ENCODE peak calls at places on chromosome 1, in five cellular contexts. L is fibroblast of mammary gland, F is WTC11, E is ovary, P is neural crest cell. Z is an unnamed sample.
A peak's percentile ranks its signal among the peaks of the same experiment; 100 is the strongest.

GRCh38 chr1:24385160-24385939 is 28.2 kb downstream of the STPG1 start:
- DNase-seq in L (no peak), F (peak; percentile 75), E (no peak), P (no peak), Z (peak; percentile 21)

GRCh38 chr1:19596065-19596718 is 47.9 kb upstream of the NBL1 start:
- DNase-seq in P (no peak), F (peak; percentile 14), E (no peak), L (no peak), Z (peak; percentile 25)

GRCh38 chr1:222161676-222162075 is 386.2 kb downstream of the HHIPL2 start:
- DNase-seq in E (no peak), P (no peak), F (no peak), L (peak; percentile 34), Z (no peak)

GRCh38 chr1:181423301-181423918 is 59.9 kb upstream of the CACNA1E start:
- DNase-seq in E (no peak), F (peak; percentile 67), P (peak; percentile 37), L (peak; percentile 38), Z (peak; percentile 53)

GRCh38 chr1:231211005-231211857 is 29.8 kb upstream of the GNPAT start:
- DNase-seq in F (peak; percentile 97), E (peak; percentile 75), L (peak; percentile 51), P (peak; percentile 93), Z (peak; percentile 44)

GRCh38 chr1:219812491-219813221 is 115.7 kb downstream of the SLC30A10 start:
- DNase-seq in E (peak; percentile 25), F (peak; percentile 51), P (peak; percentile 47), L (peak; percentile 77), Z (peak; percentile 67)

GRCh38 chr1:153791856-153792253 is 16.6 kb downstream of the SLC27A3 start:
- DNase-seq in L (peak; percentile 76), P (no peak), F (no peak), E (no peak), Z (peak; percentile 41)

GRCh38 chr1:55428944-55429931 is 214.1 kb upstream of the USP24 start:
- DNase-seq in F (no peak), P (no peak), L (peak; percentile 99), E (peak; percentile 43), Z (peak; percentile 98)

GRCh38 chr1:78176448-78176847 is 130.7 kb downstream of the GIPC2 start:
- DNase-seq in P (no peak), L (peak; percentile 94), E (no peak), F (no peak), Z (peak; percentile 75)

GRCh38 chr1:4963251-4963650 is 308.8 kb downstream of the AJAP1 start:
- DNase-seq in L (peak; percentile 6), P (no peak), E (no peak), F (no peak), Z (no peak)

GRCh38 chr1:44641126-44642102 is 32.9 kb downstream of the TMEM53 start:
- DNase-seq in F (no peak), L (no peak), P (no peak), E (no peak), Z (no peak)

GRCh38 chr1:245645406-245645805 is 490.6 kb downstream of the KIF26B start:
- DNase-seq in P (no peak), L (no peak), E (no peak), F (no peak), Z (no peak)

GRCh38 chr1:199550384-199551067 is 477.0 kb upstream of the NR5A2 start:
- DNase-seq in P (no peak), F (no peak), E (no peak), L (peak; percentile 14), Z (no peak)

GRCh38 chr1:183385746-183386145 is 32.4 kb downstream of the NMNAT2 start:
- DNase-seq in L (peak; percentile 4), P (no peak), F (no peak), E (no peak), Z (no peak)

GRCh38 chr1:61079276-61079897 is 3.0 kb upstream of the NFIA start:
- DNase-seq in E (no peak), L (no peak), F (no peak), P (no peak), Z (no peak)

GRCh38 chr1:61080408-61081134 is 1.8 kb upstream of the NFIA start:
- DNase-seq in P (no peak), F (no peak), L (no peak), E (no peak), Z (no peak)

GRCh38 chr1:61081135-61081636 is 1.2 kb upstream of the NFIA start:
- DNase-seq in L (no peak), E (no peak), P (no peak), F (no peak), Z (no peak)

GRCh38 chr1:61078611-61079010 is 3.8 kb upstream of the NFIA start:
- DNase-seq in L (no peak), F (no peak), P (no peak), E (no peak), Z (no peak)

DNA sequence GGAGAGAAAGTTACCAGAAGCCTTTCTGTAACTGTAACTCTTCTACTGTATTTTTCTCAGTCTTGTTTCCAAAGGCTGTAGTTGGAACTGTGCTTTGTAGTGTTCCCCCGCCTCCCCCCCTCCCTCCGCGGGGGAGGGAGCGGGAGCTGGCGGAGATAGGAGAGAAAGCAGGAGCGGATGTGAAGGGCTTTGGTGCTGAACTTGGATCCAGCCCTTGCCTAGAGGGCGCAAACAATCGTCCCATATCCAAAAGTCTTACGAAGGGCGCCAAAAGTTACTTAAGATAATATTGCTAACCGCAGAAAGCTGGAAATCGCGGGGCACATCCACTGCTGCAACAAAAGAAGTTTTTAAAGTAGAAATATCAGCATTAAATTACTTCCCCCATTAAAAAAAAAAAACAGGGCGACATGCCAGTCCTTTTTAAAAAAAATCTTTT is 2.4 kb upstream of the NFIA start:
- DNase-seq in F (peak; percentile 74), L (peak; percentile 91), E (peak; percentile 91), P (peak; percentile 38), Z (peak; percentile 52)
- TF ChIP-seq CTCF in F (no peak), L (peak; percentile 39), E (no peak), P (peak; percentile 36), Z (peak; percentile 59)

DNA sequence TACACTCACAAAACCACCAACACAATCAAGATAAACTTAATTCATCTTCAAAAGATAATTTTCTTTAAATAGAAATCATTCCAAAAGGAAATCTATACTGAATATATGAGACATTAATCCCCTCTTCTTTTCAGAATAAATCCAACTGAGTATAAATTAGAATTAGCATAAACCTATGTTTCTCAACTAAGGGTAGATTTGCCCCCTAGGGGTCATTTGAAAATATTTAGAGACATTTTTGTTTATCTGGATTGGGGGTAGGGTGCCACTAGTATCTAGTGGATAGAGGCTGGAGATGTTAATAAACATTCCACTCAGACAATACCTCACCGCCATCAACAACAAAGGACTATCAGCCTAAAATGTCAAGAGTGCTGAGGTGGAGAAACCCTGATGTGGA is 6.5 kb upstream of the TNFSF4 start:
- DNase-seq in L (no peak), F (no peak), P (no peak), E (no peak), Z (no peak)
- TF ChIP-seq CTCF in L (no peak), F (no peak), P (no peak), E (no peak), Z (peak; percentile 47)

GRCh38 chr1:87985071-87985470 is 656.4 kb downstream of the LMO4 start:
- DNase-seq in L (no peak), F (no peak), E (no peak), P (no peak), Z (no peak)

GRCh38 chr1:87983841-87984240 is 655.2 kb downstream of the LMO4 start:
- DNase-seq in F (no peak), L (no peak), E (no peak), P (no peak), Z (no peak)

GRCh38 chr1:87989346-87989745 is 660.7 kb downstream of the LMO4 start:
- DNase-seq in E (no peak), P (no peak), F (no peak), L (no peak), Z (no peak)

GRCh38 chr1:87981810-87982209 is 653.1 kb downstream of the LMO4 start:
- DNase-seq in E (no peak), L (no peak), P (no peak), F (no peak), Z (no peak)

DNA sequence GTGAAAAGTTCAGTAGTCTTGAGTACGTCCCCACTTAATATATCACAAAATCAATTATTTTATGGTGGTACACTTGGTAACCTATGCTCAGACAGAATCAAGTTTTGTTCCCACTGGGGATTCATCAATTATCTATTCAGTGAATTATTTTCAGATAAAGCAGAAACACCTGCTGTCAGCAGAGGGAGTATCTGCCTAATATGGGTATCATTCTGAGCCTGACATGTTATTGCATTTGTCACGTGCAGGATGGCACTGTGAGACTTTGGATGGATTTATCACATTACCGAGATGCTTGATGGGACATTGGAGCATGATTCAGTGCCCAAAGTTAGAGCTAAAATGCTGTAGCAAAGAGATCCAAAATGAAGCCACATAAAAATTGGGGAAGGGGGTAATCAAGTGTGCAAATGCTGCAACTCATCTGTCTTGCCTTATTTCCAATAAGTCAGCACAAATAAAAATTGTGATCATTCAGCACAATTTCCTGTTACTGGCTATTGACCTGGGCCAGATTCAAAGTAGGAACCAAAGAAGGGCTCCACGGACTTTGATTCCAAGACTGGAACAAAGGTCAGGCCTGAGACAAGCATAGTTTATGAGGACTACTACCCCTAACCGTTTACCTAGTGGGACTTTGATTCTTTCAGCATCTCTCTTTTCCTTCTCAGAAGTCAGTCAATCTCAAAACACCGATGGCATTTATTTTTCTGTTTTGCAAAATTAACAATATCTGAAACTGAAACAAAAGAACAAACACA is 657.7 kb downstream of the LMO4 start:
- DNase-seq in L (no peak), P (no peak), E (no peak), F (no peak), Z (no peak)
- TF ChIP-seq CTCF in L (no peak), P (peak; percentile 29), E (no peak), F (no peak), Z (peak; percentile 17)

DNA sequence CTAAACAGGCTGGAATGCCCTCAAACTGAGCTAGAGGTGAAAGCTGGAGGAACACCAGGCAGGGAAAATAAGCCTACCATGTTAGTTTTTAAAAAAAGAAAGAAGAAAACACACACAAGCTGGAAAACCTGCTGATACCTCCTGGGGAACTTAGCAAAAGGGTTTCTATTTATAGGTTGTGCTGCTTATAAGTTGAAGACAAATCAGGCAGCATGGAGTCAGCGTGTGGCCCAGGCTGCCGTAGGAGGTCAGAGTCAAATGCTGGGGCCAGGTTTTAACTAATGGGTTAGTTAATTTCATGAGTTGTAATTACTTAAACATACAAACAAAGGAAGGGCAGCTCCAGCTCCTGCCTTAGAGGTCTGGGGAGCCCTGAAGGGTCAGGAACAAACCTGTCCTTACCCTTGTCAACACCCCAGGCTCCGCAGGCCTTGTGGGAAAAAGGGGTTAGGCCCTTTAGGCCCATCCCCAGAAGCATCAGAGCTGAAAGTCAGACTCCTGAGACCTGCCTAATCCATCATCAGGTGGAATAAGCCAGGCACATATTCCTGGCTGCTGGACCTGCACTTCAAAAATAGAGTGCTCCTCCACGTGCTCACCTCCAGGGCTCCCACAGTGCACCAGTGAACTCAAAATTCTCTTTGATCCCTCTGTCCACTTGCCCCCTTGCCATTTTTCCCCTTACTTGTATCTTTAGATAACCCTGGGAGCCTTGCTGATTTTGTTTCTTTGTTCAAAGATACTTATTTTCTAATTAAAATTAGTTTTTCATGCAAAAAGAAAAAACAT is 59.7 kb downstream of the BRINP2 start:
- DNase-seq in P (no peak), L (no peak), F (no peak), E (no peak), Z (no peak)
- TF ChIP-seq CTCF in P (no peak), L (no peak), F (no peak), E (no peak), Z (no peak)

Z was measured in HFFc6.